ENCODE peak calls at places on chromosomes 16 and 17, in four cellular contexts. O, A, U and N are unnamed samples.

GRCh38 chr17:28227278-28228108 is 91.5 kb upstream of the TMEM97 start:
- DNase-seq in O (peak), A (peak), U (no peak), N (no peak)

GRCh38 chr17:4870850-4871249 is 28.5 kb upstream of the C17orf107 start:
- DNase-seq in O (no peak), A (no peak), U (no peak), N (no peak)

GRCh38 chr17:75684924-75685323 is 17.8 kb downstream of the SAP30BP start:
- DNase-seq in U (no peak), O (peak), A (no peak), N (no peak)

GRCh38 chr17:38465420-38466345 is 37.4 kb downstream of the ARHGAP23 start:
- DNase-seq in A (no peak), U (no peak), O (peak), N (no peak)

GRCh38 chr17:17141860-17142552 is 64.1 kb downstream of the PLD6 start:
- DNase-seq in U (peak), O (no peak), A (no peak), N (no peak)

GRCh38 chr16:9033125-9033830 is 58.2 kb upstream of the HAPSTR1 start:
- DNase-seq in A (peak), O (no peak), U (no peak), N (no peak)

GRCh38 chr17:6100146-6100545 is 30.0 kb downstream of the WSCD1 start:
- DNase-seq in U (no peak), O (peak), A (no peak), N (no peak)

GRCh38 chr16:19108409-19109287 is 5.1 kb upstream of the ITPRIPL2 start:
- DNase-seq in U (no peak), A (no peak), O (no peak), N (no peak)

GRCh38 chr16:54326266-54326662 is 39.7 kb upstream of the IRX3 start:
- DNase-seq in O (no peak), U (no peak), A (no peak), N (no peak)

GRCh38 chr17:40069751-40070643 is 7.2 kb downstream of the THRA start:
- DNase-seq in O (no peak), A (no peak), U (no peak), N (peak)

GRCh38 chr17:10798332-10798749 is 5.6 kb downstream of the TMEM238L start:
- DNase-seq in O (no peak), U (no peak), A (no peak), N (no peak)

GRCh38 chr17:4599505-4600281 is 15.4 kb downstream of the SMTNL2 start:
- DNase-seq in U (no peak), O (peak), A (no peak), N (no peak)

GRCh38 chr17:17347234-17347955 is 44.2 kb downstream of the NT5M start:
- DNase-seq in A (no peak), U (no peak), O (peak), N (no peak)

GRCh38 chr16:11398851-11399250 is 53.6 kb downstream of the RMI2 start:
- DNase-seq in A (no peak), O (peak), U (no peak), N (no peak)